ENCODE peak calls at places on chromosomes 11 and 22, in nine cellular contexts. Y is keratinocyte, K is endodermal cell, C is tibial nerve, G is heart left ventricle, S is bronchial epithelial cell, J is skeletal muscle cell, E is GM12891, P is foreskin fibroblast. D is an unnamed sample.

GRCh38 chr22:34308101-34308500 is 387.8 kb upstream of the LARGE1 start:
- DNase-seq in Y (no peak), K (no peak), C (no peak), G (peak; percentile 41), S (no peak), J (no peak), E (no peak), P (no peak), D (no peak)

GRCh38 chr22:44318751-44319150 is 6.0 kb upstream of the SHISAL1 start:
- DNase-seq in Y (no peak), K (no peak), C (no peak), G (no peak), S (no peak), J (no peak), E (no peak), P (no peak), D (no peak)

GRCh38 chr11:66472054-66472453 is 5.3 kb downstream of the PELI3 start:
- DNase-seq in Y (no peak), K (no peak), C (no peak), G (no peak), S (no peak), J (no peak), E (no peak), P (no peak), D (no peak)

GRCh38 chr11:69611548-69612526 is 29.1 kb upstream of the CCND1 start:
- DNase-seq in Y (no peak), K (peak; percentile 34), C (no peak), G (no peak), S (no peak), J (no peak), E (no peak), P (no peak), D (no peak)

GRCh38 chr11:69374110-69374981 is 80.4 kb downstream of the MYEOV start:
- DNase-seq in Y (no peak), K (peak; percentile 53), C (no peak), G (peak; percentile 18), S (no peak), J (no peak), E (no peak), P (no peak), D (no peak)

GRCh38 chr11:87722756-87723599 is 452.3 kb downstream of the RAB38 start:
- DNase-seq in Y (no peak), K (peak; percentile 75), C (no peak), G (no peak), S (peak; percentile 15), J (no peak), E (no peak), P (no peak), D (peak; percentile 0)

GRCh38 chr11:62980133-62980760 is 4.5 kb downstream of the SLC22A6 start:
- DNase-seq in Y (no peak), K (peak; percentile 67), C (no peak), G (no peak), S (peak; percentile 4), J (no peak), E (no peak), P (peak; percentile 7), D (no peak)

GRCh38 chr11:10490398-10491232 is 35.6 kb downstream of the AMPD3 start:
- DNase-seq in Y (peak; percentile 55), K (peak; percentile 57), C (peak; percentile 68), G (peak; percentile 88), S (peak; percentile 71), J (peak; percentile 90), E (no peak), P (peak; percentile 100), D (peak; percentile 99)

GRCh38 chr11:7673724-7674434 is 579 bp upstream of the CYB5R2 start:
- DNase-seq in Y (no peak), K (peak; percentile 93), C (peak; percentile 22), G (peak; percentile 44), S (peak; percentile 16), J (no peak), E (no peak), P (no peak), D (no peak)

GRCh38 chr11:64268687-64269379 is 15.6 kb downstream of the BAD start:
- DNase-seq in Y (no peak), K (peak; percentile 90), C (peak; percentile 36), G (peak; percentile 80), S (peak; percentile 32), J (no peak), E (no peak), P (peak; percentile 55), D (peak; percentile 50)

GRCh38 chr22:23282089-23282501 is 101.8 kb downstream of the BCR start:
- DNase-seq in Y (peak; percentile 91), K (no peak), C (peak; percentile 46), G (peak; percentile 85), S (peak; percentile 94), J (no peak), E (no peak), P (peak; percentile 57), D (peak; percentile 90)